ENCODE peak calls at places on chromosomes 12 and 14, in seven cellular contexts. U is uterus, C is HCT116, M is endothelial cell of umbilical vein, Z is upper lobe of left lung, K is tibial nerve, N is stomach. R is an unnamed sample.

GRCh38 chr12:10624631-10625030 is 11.2 kb upstream of the MAGOHB start:
- DNase-seq in M (no peak), C (no peak), Z (no peak), K (no peak), U (no peak), N (no peak), R (no peak)

GRCh38 chr12:76020731-76021672 is 10.6 kb downstream of the PHLDA1 start:
- DNase-seq in M (peak; percentile 94), Z (peak; percentile 50), U (no peak), C (peak; percentile 84), N (no peak), K (no peak), R (no peak)

GRCh38 chr12:2177003-2177402 is 124.2 kb downstream of the CACNA1C start:
- DNase-seq in Z (no peak), K (no peak), C (no peak), U (no peak), N (no peak), M (no peak), R (no peak)

GRCh38 chr12:53324113-53324778 is 2.8 kb upstream of the AAAS start:
- DNase-seq in M (no peak), U (peak; percentile 38), N (peak; percentile 35), K (no peak), C (no peak), Z (peak; percentile 60), R (no peak)

GRCh38 chr14:68785817-68786490 is 6.9 kb downstream of the ZFP36L1 start:
- DNase-seq in N (peak; percentile 33), U (peak; percentile 48), M (peak; percentile 23), C (no peak), Z (no peak), K (no peak), R (peak; percentile 84)

GRCh38 chr12:114499338-114499737 is 93.4 kb upstream of the TBX5 start:
- DNase-seq in M (no peak), Z (no peak), U (no peak), C (no peak), N (no peak), K (no peak), R (no peak)

GRCh38 chr14:24196071-24197061 is 1.1 kb upstream of the TM9SF1 start:
- DNase-seq in Z (no peak), K (no peak), M (peak; percentile 39), C (no peak), U (no peak), N (no peak), R (no peak)

GRCh38 chr12:68501226-68501625 is 109.5 kb upstream of the RAP1B start:
- DNase-seq in Z (no peak), C (no peak), K (no peak), M (no peak), N (no peak), U (no peak), R (no peak)

GRCh38 chr12:24795699-24796385 is 153.1 kb downstream of the BCAT1 start:
- DNase-seq in U (no peak), K (no peak), M (peak; percentile 19), C (no peak), N (no peak), Z (no peak), R (no peak)

GRCh38 chr12:122354958-122355641 is 67.4 kb downstream of the CLIP1 start:
- DNase-seq in M (no peak), N (no peak), U (no peak), K (no peak), C (no peak), Z (no peak), R (no peak)

GRCh38 chr14:85024931-85025330 is 505.0 kb upstream of the FLRT2 start:
- DNase-seq in N (no peak), K (no peak), M (no peak), Z (no peak), U (no peak), C (no peak), R (no peak)

GRCh38 chr14:64645220-64645891 is 58.9 kb upstream of the PLEKHG3 start:
- DNase-seq in K (peak; percentile 53), U (peak; percentile 86), C (no peak), M (peak; percentile 57), N (no peak), Z (no peak), R (peak; percentile 73)

GRCh38 chr14:59215353-59215752 is 26.9 kb downstream of the DAAM1 start:
- DNase-seq in M (peak; percentile 22), N (peak; percentile 85), C (no peak), Z (peak; percentile 89), K (peak; percentile 66), U (peak; percentile 60), R (peak; percentile 95)

GRCh38 chr12:50615534-50616296 is 110.9 kb downstream of the DIP2B start:
- DNase-seq in N (no peak), Z (no peak), K (no peak), U (no peak), M (no peak), C (no peak), R (no peak)

GRCh38 chr12:575948-576612 is 87.2 kb downstream of the NINJ2 start:
- DNase-seq in U (peak; percentile 67), N (peak; percentile 82), Z (peak; percentile 81), C (peak; percentile 41), K (peak; percentile 66), M (peak; percentile 56), R (no peak)

GRCh38 chr14:65230287-65230728 is 128.0 kb upstream of the MAX start:
- DNase-seq in C (no peak), M (peak; percentile 75), K (peak; percentile 47), N (peak; percentile 83), U (peak; percentile 50), Z (peak; percentile 82), R (no peak)

GRCh38 chr14:94340533-94340932 is 17.4 kb upstream of the SERPINA6 start:
- DNase-seq in K (no peak), U (no peak), Z (no peak), M (no peak), C (no peak), N (no peak), R (no peak)

GRCh38 chr12:104750061-104750460 is 208.0 kb downstream of the SLC41A2 start:
- DNase-seq in N (no peak), M (no peak), C (no peak), Z (peak; percentile 69), U (no peak), K (peak; percentile 20), R (peak; percentile 39)

GRCh38 chr12:76032043-76032981 is 736 bp upstream of the PHLDA1 start:
- DNase-seq in Z (peak; percentile 44), U (peak; percentile 43), M (peak; percentile 74), C (no peak), K (peak; percentile 44), N (peak; percentile 49), R (peak; percentile 31)

GRCh38 chr14:30375280-30375892 is 183.6 kb upstream of the G2E3 start:
- DNase-seq in Z (peak; percentile 46), U (peak; percentile 13), C (peak; percentile 39), N (peak; percentile 57), K (peak; percentile 74), M (peak; percentile 68), R (peak; percentile 87)

GRCh38 chr14:36975834-36976233 is 196.6 kb downstream of the SLC25A21 start:
- DNase-seq in N (no peak), Z (no peak), C (no peak), M (no peak), U (no peak), K (no peak), R (no peak)

GRCh38 chr12:124927325-124928094 is 13.1 kb upstream of the UBC start:
- DNase-seq in N (peak; percentile 95), Z (peak; percentile 94), C (peak; percentile 84), K (peak; percentile 97), U (peak; percentile 93), M (peak; percentile 95), R (peak; percentile 99)

GRCh38 chr12:100987552-100988277 is 193.1 kb downstream of the ANO4 start:
- DNase-seq in N (no peak), U (no peak), M (peak; percentile 51), C (peak; percentile 19), Z (no peak), K (no peak), R (no peak)
- TF ChIP-seq CTCF in N (no peak), U (no peak), M (peak; percentile 28), C (peak; percentile 43), Z (no peak), K (no peak), R (no peak)

DNA sequence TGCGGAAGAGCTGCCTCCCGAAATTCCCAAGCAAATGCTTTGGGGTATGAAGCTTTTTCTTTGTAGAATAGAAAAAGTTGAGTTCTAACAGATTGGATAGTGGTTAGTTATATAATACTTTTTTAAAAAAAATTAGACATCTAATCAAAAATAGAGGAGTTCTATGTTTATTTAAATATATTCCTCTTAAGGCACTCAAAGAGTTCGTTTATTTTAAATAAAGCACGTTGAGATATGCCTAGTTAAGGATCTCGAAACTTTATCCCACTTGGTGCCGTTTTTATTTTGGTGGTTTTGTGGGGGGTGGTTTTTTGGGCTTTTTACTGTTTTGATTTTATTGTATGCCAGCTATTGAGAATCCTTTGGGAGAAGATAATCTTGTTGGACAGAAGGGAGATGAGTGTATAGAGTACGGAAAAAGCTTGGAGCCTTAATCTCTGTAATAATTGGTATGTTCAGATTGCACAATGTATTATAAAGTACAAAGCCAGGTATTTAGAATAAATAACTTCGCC is 10.7 kb upstream of the SNAPC1 start:
- DNase-seq in K (no peak), U (no peak), C (no peak), M (no peak), N (no peak), Z (no peak), R (no peak)
- H3K4me3 ChIP-seq in K (peak overlapping the region; percentile 78), U (peak overlapping the region; percentile 26), C (peak overlapping the region; percentile 62), M (peak overlapping the region; percentile 81), N (peak overlapping the region; percentile 46), Z (no peak overlapping the region), R (peak overlapping the region; percentile 58)

DNA sequence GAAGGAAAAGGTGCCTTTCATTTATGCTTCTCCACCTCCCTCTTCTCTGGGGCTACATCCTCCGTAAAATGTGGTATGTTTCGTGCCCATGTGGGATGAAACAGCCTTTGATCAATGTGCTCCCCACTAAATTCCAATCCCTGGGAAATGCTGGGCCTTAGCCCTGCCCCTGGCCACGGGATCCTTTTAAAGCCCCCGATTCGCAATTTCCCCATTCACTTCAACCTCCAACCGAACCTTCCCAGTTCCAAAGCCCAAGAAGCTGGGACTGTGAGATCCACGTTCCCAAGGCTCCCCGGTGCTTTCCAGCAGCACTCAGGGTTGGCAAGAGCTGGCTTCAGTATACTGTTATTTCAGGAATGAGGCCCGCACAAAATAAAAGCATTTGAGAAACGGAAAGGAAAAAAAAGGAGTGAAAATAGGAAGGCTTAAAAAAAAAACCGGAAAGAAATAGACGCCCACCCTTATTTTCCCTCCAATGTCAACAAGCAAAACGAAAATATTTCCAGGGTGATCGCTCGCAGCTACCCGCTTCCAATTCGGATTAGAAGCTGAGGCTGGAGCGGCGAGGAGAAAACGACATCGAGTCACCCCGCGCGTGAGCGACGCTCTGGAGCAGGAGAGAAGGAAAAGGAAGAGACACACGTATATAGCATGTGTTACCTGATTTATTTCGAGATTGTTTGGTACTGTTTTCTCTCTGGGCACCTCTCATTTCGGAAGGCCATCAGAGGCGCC is 1.2 kb upstream of the FOXG1 start:
- DNase-seq in K (no peak), U (no peak), C (no peak), Z (no peak), N (no peak), M (no peak), R (no peak)
- TF ChIP-seq POLR2A in K (no peak), U (no peak), C (no peak), Z (no peak), N (no peak), M (no peak), R (no peak)

DNA sequence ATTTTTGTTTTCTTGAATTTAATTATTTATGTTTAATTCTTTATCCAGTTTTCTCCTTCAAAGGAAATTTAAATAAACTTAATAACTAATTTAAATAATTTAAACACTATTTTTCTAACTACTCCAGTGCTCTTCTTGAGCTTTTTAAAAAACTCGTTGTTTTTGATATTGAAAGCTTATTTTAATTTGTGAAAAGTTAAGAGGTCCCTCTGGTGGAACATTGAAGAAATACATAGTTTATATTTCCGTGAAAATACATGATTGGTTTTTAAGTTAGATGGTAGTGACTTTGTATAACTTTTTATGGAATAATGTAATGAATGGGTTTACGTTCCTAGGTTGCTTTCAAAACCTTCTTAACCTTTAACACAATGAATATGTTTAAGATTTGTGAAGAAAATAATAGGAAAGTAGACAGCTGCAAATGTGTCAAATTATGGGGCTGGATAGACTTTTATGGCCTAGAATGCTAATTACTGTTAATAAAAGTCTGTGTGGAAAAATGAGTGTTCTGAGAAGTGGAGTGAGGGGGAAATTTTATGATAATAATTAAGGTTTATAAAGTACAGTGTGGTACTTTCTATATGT is 45.9 kb upstream of the MSRB3 start:
- DNase-seq in C (no peak), K (no peak), Z (no peak), M (peak; percentile 62), N (no peak), U (no peak), R (no peak)
- TF ChIP-seq CTCF in C (peak; percentile 18), K (peak; percentile 55), Z (peak; percentile 46), M (no peak), N (peak; percentile 28), U (no peak), R (no peak)